ENCODE peak calls at places on chromosomes 1 and 21, in seven cellular contexts. I, K, P, F, C, B and J are unnamed samples.

GRCh38 chr1:31581821-31582810 is 5.8 kb downstream of the TINAGL1 start:
- DNase-seq in B (no peak), C (no peak), I (no peak), P (no peak), F (no peak), K (no peak), J (no peak)

GRCh38 chr1:93471911-93472310 is 24.0 kb downstream of the FNBP1L start:
- DNase-seq in K (no peak), I (no peak), F (no peak), B (no peak), C (no peak), P (peak; percentile 35), J (no peak)

GRCh38 chr21:45855248-45855801 is 126.2 kb upstream of the COL6A1 start:
- DNase-seq in C (no peak), P (no peak), I (peak; percentile 28), K (no peak), F (peak; percentile 47), B (no peak), J (no peak)

GRCh38 chr1:176177764-176178163 is 29.3 kb downstream of the COP1 start:
- DNase-seq in P (no peak), I (no peak), B (no peak), K (peak; percentile 86), F (no peak), C (no peak), J (no peak)

GRCh38 chr1:154796303-154796892 is 73.7 kb downstream of the KCNN3 start:
- DNase-seq in C (no peak), F (no peak), B (no peak), P (no peak), I (no peak), K (no peak), J (no peak)

GRCh38 chr1:186102559-186103148 is 272.4 kb downstream of the TPR start:
- DNase-seq in I (peak; percentile 71), C (peak; percentile 6), K (no peak), F (no peak), P (peak; percentile 60), B (no peak), J (no peak)

GRCh38 chr1:68378296-68379084 is 71.3 kb downstream of the RPE65 start:
- DNase-seq in K (no peak), C (no peak), P (peak; percentile 68), F (no peak), I (no peak), B (no peak), J (no peak)

GRCh38 chr1:178739285-178740045 is 14.4 kb downstream of the RALGPS2 start:
- DNase-seq in C (no peak), B (no peak), I (no peak), F (no peak), K (no peak), P (peak; percentile 32), J (no peak)

GRCh38 chr21:39518055-39518844 is 66.5 kb downstream of the SH3BGR start:
- DNase-seq in F (no peak), K (peak; percentile 82), C (peak; percentile 81), B (peak; percentile 41), I (peak; percentile 60), P (peak; percentile 58), J (no peak)

GRCh38 chr1:63363014-63363413 is 4.4 kb upstream of the ALG6 start:
- DNase-seq in C (no peak), K (no peak), P (no peak), I (no peak), F (no peak), B (no peak), J (no peak)

GRCh38 chr1:1895456-1896333 is 4.8 kb upstream of the GNB1 start:
- DNase-seq in P (no peak), C (no peak), B (no peak), I (no peak), K (peak; percentile 90), F (no peak), J (peak; percentile 5)

GRCh38 chr1:153150846-153151245 is at the start of gene SPRR2G:
- DNase-seq in C (no peak), K (no peak), I (no peak), B (no peak), F (no peak), P (no peak), J (no peak)

GRCh38 chr1:17059391-17060128 is 5.7 kb upstream of the SDHB start:
- DNase-seq in F (no peak), C (peak; percentile 83), B (peak; percentile 74), P (peak; percentile 74), I (peak; percentile 75), K (peak; percentile 76), J (peak; percentile 83)

GRCh38 chr1:184716158-184716557 is 38.5 kb downstream of the EDEM3 start:
- DNase-seq in C (no peak), P (no peak), I (no peak), B (no peak), F (no peak), K (no peak), J (no peak)

GRCh38 chr1:180912211-180912800 is 391 bp upstream of the KIAA1614 start:
- DNase-seq in P (peak; percentile 60), I (peak; percentile 56), F (no peak), B (no peak), C (peak; percentile 68), K (no peak), J (no peak)

GRCh38 chr1:192974701-192975100 is 84.5 kb downstream of the UCHL5 start:
- DNase-seq in K (no peak), I (no peak), C (no peak), P (peak; percentile 6), F (no peak), B (no peak), J (no peak)

GRCh38 chr1:167631987-167632680 is 2.1 kb downstream of the RCSD1 start:
- DNase-seq in I (no peak), P (no peak), K (peak; percentile 75), B (no peak), F (no peak), C (no peak), J (no peak)

GRCh38 chr1:196034080-196034706 is 574.0 kb downstream of the KCNT2 start:
- DNase-seq in F (no peak), B (no peak), I (no peak), K (no peak), P (no peak), C (no peak), J (no peak)

GRCh38 chr1:176904057-176904815 is 260.3 kb downstream of the ASTN1 start:
- DNase-seq in I (no peak), K (no peak), P (no peak), B (no peak), C (no peak), F (no peak), J (no peak)

GRCh38 chr1:12570291-12570690 is 47.7 kb downstream of the DHRS3 start:
- DNase-seq in F (no peak), I (no peak), B (no peak), K (no peak), C (no peak), P (no peak), J (no peak)

GRCh38 chr1:229466887-229467286 is 33.0 kb upstream of the ACTA1 start:
- DNase-seq in I (no peak), C (no peak), F (no peak), K (no peak), P (no peak), B (no peak), J (no peak)

GRCh38 chr1:66402194-66402593 is 131.8 kb upstream of the SGIP1 start:
- DNase-seq in B (no peak), P (peak; percentile 51), F (no peak), C (no peak), K (peak; percentile 99), I (no peak), J (peak; percentile 91)

GRCh38 chr1:153745417-153745816 is 17.6 kb downstream of the INTS3 start:
- DNase-seq in I (no peak), C (no peak), B (no peak), F (no peak), K (no peak), P (no peak), J (no peak)

GRCh38 chr1:157820299-157820698 is 379 bp upstream of the FCRL1 start:
- DNase-seq in B (no peak), K (no peak), C (no peak), F (no peak), I (no peak), P (no peak), J (no peak)

GRCh38 chr1:39852214-39852791 is 31.0 kb downstream of the TRIT1 start:
- DNase-seq in B (no peak), C (no peak), P (peak; percentile 18), F (no peak), K (no peak), I (no peak), J (no peak)

GRCh38 chr1:232894436-232894835 is 56.0 kb upstream of the NTPCR start:
- DNase-seq in P (no peak), F (no peak), B (no peak), I (no peak), K (no peak), C (no peak), J (no peak)

GRCh38 chr1:1173061-1173792 is 453 bp upstream of the TTLL10 start:
- DNase-seq in B (no peak), K (no peak), F (no peak), P (no peak), C (no peak), I (no peak), J (no peak)

DNA sequence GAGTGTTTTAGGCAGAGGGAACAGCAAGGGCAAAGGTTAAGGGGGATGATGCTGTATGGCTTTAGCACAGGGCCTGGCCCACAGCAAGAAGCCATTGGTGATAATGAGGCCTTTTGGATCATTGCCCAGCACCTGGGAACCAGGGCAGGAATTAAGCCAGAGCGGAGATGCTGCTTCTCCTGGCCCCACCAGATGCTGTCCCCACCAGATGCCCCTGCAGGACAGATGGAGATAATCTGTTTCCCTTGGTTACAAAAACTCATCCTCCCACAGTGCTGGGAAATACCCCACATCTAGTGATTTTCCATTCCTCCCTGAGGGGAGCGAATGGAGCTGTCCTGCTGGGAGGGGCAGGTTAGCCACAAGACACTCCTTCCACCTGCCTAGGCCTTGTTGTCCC is 18.8 kb downstream of the OPRD1 start:
- DNase-seq in P (no peak), K (no peak), B (no peak), C (no peak), F (no peak), I (no peak), J (no peak)
- H3K27ac ChIP-seq in P (no peak overlapping the region), K (no peak overlapping the region), B (no peak overlapping the region), C (no peak overlapping the region), F (no peak overlapping the region), I (no peak overlapping the region), J (no peak overlapping the region)

DNA sequence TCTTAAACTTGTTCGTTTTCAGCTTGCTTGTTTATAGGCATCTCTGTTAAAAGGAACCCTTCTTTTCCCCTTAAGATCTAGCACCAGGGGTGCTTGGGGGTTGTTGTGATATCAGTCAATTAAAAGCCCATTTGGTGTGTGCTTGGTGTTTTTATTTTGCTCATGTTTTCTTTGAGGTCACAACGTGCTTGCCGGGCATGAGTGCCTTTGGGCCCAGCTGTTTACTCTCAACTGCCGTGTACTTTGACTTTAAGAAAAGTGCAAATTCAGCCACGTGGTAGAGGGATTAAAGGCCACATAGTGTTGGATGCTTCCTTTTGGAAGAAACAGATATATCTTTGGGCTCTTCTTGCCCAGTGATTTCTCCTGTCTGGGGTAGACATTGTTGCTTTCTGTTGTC is 10.5 kb downstream of the ARID1A start:
- DNase-seq in I (no peak), K (peak; percentile 52), C (no peak), P (peak; percentile 48), F (no peak), B (no peak), J (no peak)
- H3K4me1 ChIP-seq in I (peaks cover 50% of the 10 kb centered on the region), K (peaks cover 63% of the 10 kb centered on the region), C (peaks cover 41% of the 10 kb centered on the region), P (peaks cover 10% of the 10 kb centered on the region), F (peaks cover 23% of the 10 kb centered on the region), B (peaks cover 60% of the 10 kb centered on the region), J (peaks cover 60% of the 10 kb centered on the region)

GRCh38 chr1:24751833-24752232 is 6.6 kb downstream of the CLIC4 start:
- DNase-seq in I (no peak), C (no peak), B (no peak), K (no peak), F (no peak), P (no peak), J (no peak)
- H3K4me3 ChIP-seq in I (no peak overlapping the region), C (no peak overlapping the region), B (no peak overlapping the region), K (peak overlapping the region; percentile 9), F (no peak overlapping the region), P (no peak overlapping the region), J (no peak overlapping the region)

GRCh38 chr1:59645893-59646292 is 168.9 kb upstream of the HOOK1 start:
- DNase-seq in I (no peak), F (no peak), C (no peak), K (no peak), B (no peak), P (no peak), J (no peak)
- H3K27ac ChIP-seq in I (no peak overlapping the region), F (peak overlapping the region; percentile 7), C (no peak overlapping the region), K (no peak overlapping the region), B (no peak overlapping the region), P (no peak overlapping the region), J (no peak overlapping the region)